ENCODE peak calls at places on chromosomes 13 and 19, in seven cellular contexts. W is mesendoderm, V is H9, A is neuronal stem cell, J is mesenchymal stem cell, E is H1, Q is trophoblast cell. C is an unnamed sample.
A peak's percentile ranks its signal among the peaks of the same experiment; 100 is the strongest.

GRCh38 chr13:93861818-93862217 is 617.7 kb downstream of the DCT start:
- DNase-seq in Q (peak; percentile 5), W (peak; percentile 86), V (no peak), E (no peak), A (no peak), J (peak; percentile 92), C (peak; percentile 92)

GRCh38 chr19:49487277-49488045 is at the start of gene RPL13A:
- DNase-seq in A (peak; percentile 100), V (peak; percentile 100), W (peak; percentile 100), E (peak; percentile 99), Q (peak; percentile 100), J (peak; percentile 99), C (peak; percentile 99)

GRCh38 chr13:44744880-44745633 is 168.9 kb upstream of the TSC22D1 start:
- DNase-seq in E (no peak), V (no peak), W (no peak), J (no peak), A (no peak), Q (peak; percentile 45), C (no peak)

GRCh38 chr13:106100261-106100919 is 435.1 kb downstream of the EFNB2 start:
- DNase-seq in J (no peak), E (peak; percentile 72), W (peak; percentile 97), V (peak; percentile 91), Q (peak; percentile 82), A (peak; percentile 74), C (no peak)

GRCh38 chr13:24272452-24273161 is 36.8 kb upstream of the C1QTNF9 start:
- DNase-seq in E (no peak), V (no peak), W (no peak), J (no peak), Q (no peak), A (no peak), C (no peak)

GRCh38 chr19:41111750-41112295 is 2.4 kb upstream of the CYP2F1 start:
- DNase-seq in V (no peak), Q (no peak), A (no peak), E (no peak), W (no peak), J (no peak), C (no peak)

GRCh38 chr13:110416131-110416584 is 109.1 kb downstream of the COL4A2 start:
- DNase-seq in E (no peak), W (no peak), J (peak; percentile 49), V (no peak), A (no peak), Q (peak; percentile 43), C (peak; percentile 29)

GRCh38 chr13:84873951-84874350 is 925.3 kb downstream of the SLITRK6 start:
- DNase-seq in Q (no peak), A (no peak), W (no peak), V (no peak), E (no peak), J (no peak), C (no peak)

GRCh38 chr13:52001120-52001731 is 10.0 kb downstream of the ATP7B start:
- DNase-seq in E (no peak), Q (peak; percentile 72), W (peak; percentile 71), A (no peak), V (no peak), J (peak; percentile 48), C (peak; percentile 49)

GRCh38 chr13:34469212-34469983 is 472.7 kb upstream of the NBEA start:
- DNase-seq in V (no peak), Q (no peak), E (no peak), J (peak; percentile 13), W (peak; percentile 3), A (no peak), C (no peak)

GRCh38 chr13:43134896-43135295 is 111.5 kb downstream of the DNAJC15 start:
- DNase-seq in W (no peak), E (no peak), J (no peak), Q (no peak), A (no peak), V (no peak), C (no peak)

GRCh38 chr13:111512707-111513106 is 192.3 kb downstream of the TEX29 start:
- DNase-seq in E (no peak), J (no peak), V (peak; percentile 14), Q (no peak), W (no peak), A (no peak), C (no peak)

GRCh38 chr13:111513766-111514611 is 193.5 kb downstream of the TEX29 start:
- DNase-seq in V (peak; percentile 22), J (no peak), E (no peak), W (no peak), Q (no peak), A (no peak), C (no peak)

GRCh38 chr13:111515648-111516047 is 195.2 kb downstream of the TEX29 start:
- DNase-seq in W (no peak), J (no peak), V (peak; percentile 22), Q (no peak), A (no peak), E (no peak), C (no peak)

GRCh38 chr13:111516712-111517640 is 196.5 kb downstream of the TEX29 start:
- DNase-seq in W (no peak), Q (no peak), A (no peak), V (peak; percentile 45), J (no peak), E (no peak), C (no peak)

DNA sequence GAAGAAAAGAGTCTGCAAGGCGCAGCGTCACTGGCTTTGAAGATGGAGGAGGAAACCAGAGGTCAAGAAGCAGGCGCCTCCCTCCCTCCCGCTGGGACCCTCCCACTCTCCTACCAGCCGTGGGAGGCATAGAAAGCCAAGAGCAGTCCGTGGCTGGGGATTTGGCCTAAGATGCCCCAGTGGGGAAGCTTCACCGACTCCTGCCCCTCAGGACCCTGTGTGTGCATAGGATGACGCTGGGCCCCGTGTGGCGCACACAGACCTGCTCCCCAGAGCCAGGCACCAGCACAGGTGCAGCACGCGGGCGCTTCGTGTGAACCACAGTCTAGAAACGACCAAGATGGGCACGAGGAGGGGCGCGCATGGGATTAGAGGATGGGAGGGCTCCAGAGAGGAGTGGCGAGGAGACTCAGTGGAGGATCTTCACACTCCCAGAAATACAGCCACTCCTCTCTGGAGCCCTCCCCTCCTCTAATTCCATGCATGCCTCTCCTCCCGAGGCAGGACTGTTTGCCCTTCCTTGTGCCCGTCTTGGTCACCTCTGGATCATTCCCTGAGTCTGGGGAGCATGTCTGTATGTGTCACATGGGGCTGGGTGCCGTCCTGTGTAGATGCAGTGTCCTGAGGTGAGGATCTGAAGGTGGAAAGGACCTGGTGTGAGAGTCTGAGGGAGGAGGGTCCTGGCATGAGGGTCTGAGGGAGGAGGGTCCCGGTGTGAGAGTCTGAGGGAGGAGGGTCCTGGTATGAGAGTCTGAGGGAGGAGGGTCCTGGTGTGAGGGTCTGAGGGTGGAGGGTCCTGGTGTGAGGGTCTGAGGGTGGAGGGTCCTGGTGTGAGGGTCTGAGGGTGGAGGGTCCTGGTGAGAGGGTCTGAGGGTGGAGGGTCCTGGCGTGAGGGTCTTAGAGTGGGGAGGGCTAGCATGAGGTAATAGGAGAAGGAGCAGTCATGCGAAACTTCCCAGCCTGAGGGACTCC is 194.5 kb downstream of the TEX29 start:
- DNase-seq in Q (no peak), W (no peak), E (no peak), J (no peak), A (no peak), V (no peak), C (no peak)
- H2BK5ac ChIP-seq in Q (no peak overlapping the region), W (no peak overlapping the region), E (no peak overlapping the region), J (no peak overlapping the region), A (no peak overlapping the region), V (no peak overlapping the region), C (no peak overlapping the region)

GRCh38 chr19:37078717-37079032 is 442 bp downstream of the ZNF420 start:
- DNase-seq in E (no peak), A (no peak), Q (no peak), V (no peak), J (no peak), W (no peak), C (no peak)
- H2BK5ac ChIP-seq in E (no peak overlapping the region), A (peak overlapping the region; percentile 40), Q (no peak overlapping the region), V (no peak overlapping the region), J (no peak overlapping the region), W (no peak overlapping the region), C (peak overlapping the region; percentile 11)

DNA sequence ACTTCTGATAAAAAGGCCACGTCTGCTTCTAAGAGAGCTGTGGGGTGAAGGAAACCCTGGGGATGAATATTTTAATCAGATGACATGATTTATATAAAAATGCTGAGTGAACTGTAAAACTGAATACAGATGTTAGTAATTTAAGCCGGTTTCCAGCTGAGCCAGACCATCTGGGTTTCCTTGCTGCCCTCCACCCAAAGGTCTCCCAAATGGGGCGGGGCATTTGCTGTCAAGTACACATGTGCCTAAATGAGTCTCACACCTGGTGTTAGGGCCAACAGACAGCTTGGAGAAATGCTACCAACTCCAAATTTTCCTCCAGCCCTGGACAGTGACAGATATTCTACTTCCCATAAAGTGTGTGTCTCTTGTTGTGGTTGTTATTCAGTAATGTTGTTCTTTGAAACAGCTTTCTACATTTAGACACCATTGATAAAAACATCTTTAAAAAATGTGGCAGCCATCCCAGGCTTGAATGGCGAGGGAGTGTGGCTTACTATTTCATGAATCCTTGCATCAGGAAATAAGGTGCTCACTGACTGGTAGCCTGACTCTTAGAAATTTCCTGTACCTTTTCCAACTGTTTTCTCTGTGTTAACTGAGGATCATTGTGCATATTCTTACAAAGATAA is 350.4 kb downstream of the MTUS2 start:
- DNase-seq in Q (no peak), E (no peak), V (no peak), A (no peak), W (no peak), J (no peak), C (no peak)
- H2BK5ac ChIP-seq in Q (no peak overlapping the region), E (no peak overlapping the region), V (no peak overlapping the region), A (no peak overlapping the region), W (no peak overlapping the region), J (no peak overlapping the region), C (no peak overlapping the region)

DNA sequence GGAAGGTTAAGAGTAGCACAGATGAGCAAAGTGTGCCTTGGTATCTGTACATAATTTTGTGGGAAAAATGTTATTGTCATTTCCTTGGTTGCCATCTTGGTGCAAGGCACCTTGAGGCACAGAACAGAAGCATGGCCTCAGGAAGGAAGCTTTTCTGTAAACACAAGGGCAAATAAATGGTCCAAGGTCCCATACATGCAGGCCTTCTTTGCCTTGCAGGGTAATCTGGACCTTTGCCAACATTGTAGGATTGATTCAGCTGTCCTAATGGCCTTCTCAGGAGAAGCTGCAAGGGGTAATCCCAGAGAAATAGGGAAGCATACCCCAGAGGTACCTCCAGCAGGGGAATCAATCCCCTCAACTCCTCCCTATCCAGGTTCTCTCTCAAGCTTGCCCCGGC is 9.0 kb upstream of the MLLT1 start:
- DNase-seq in E (no peak), V (no peak), Q (no peak), A (no peak), J (no peak), W (no peak), C (no peak)
- H2BK5ac ChIP-seq in E (no peak overlapping the region), V (no peak overlapping the region), Q (no peak overlapping the region), A (no peak overlapping the region), J (no peak overlapping the region), W (no peak overlapping the region), C (no peak overlapping the region)